ENCODE peak calls at places on chromosome 7, in four cellular contexts. G, J, Z and B are unnamed samples.

GRCh38 chr7:74454948-74455804 is 1.5 kb downstream of the GTF2IRD1 start:
- DNase-seq in J (no peak), G (no peak), Z (no peak), B (peak)

GRCh38 chr7:158193446-158193845 is 394.2 kb downstream of the PTPRN2 start:
- DNase-seq in G (no peak), J (no peak), Z (no peak), B (no peak)

GRCh38 chr7:104643587-104644217 is 315.3 kb downstream of the LHFPL3 start:
- DNase-seq in J (peak), G (no peak), Z (no peak), B (peak)

GRCh38 chr7:66047426-66047825 is 28.2 kb upstream of the ASL start:
- DNase-seq in G (no peak), Z (no peak), J (no peak), B (no peak)

GRCh38 chr7:151611041-151611440 is 91.3 kb upstream of the RHEB start:
- DNase-seq in J (no peak), Z (no peak), G (no peak), B (no peak)

GRCh38 chr7:116573541-116573940 is 48.7 kb downstream of the CAV1 start:
- DNase-seq in J (no peak), G (no peak), Z (no peak), B (no peak)

GRCh38 chr7:15687645-15688025 is 1.2 kb upstream of the MEOX2 start:
- DNase-seq in Z (no peak), G (no peak), J (no peak), B (peak)

GRCh38 chr7:322111-322671 is 32.2 kb downstream of the FOXL3 start:
- DNase-seq in J (peak), G (peak), Z (peak), B (peak)

GRCh38 chr7:1123721-1124120 is 35.8 kb downstream of the GPER1 start:
- DNase-seq in G (no peak), Z (no peak), J (peak), B (peak)

GRCh38 chr7:121383235-121383634 is 12.9 kb downstream of the FAM3C start:
- DNase-seq in Z (no peak), G (no peak), J (no peak), B (no peak)

GRCh38 chr7:67512481-67512880 is 515.8 kb downstream of the TYW1 start:
- DNase-seq in Z (peak), G (no peak), J (no peak), B (peak)

GRCh38 chr7:139936760-139937310 is 107.8 kb downstream of the TBXAS1 start:
- DNase-seq in G (no peak), J (no peak), Z (no peak), B (no peak)

GRCh38 chr7:112076309-112076708 is 129.9 kb downstream of the DOCK4 start:
- DNase-seq in G (no peak), J (no peak), Z (no peak), B (no peak)

GRCh38 chr7:66013938-66014337 is 31.9 kb upstream of the GUSB start:
- DNase-seq in Z (no peak), J (peak), G (no peak), B (peak)